ENCODE peak calls at places on chromosome 10, in eight cellular contexts. F is lower lobe of right lung; M is CD8-positive, alpha-beta memory T cell; A is colonic mucosa; B is lung; K is CD4-positive, CD25-positive, alpha-beta regulatory T cell; W is small intestine; D is osteoblast. L is an unnamed sample. For H3K36me3 and H3K4me1, the result is how much of the 10 kb centered on the place peaks cover.

GRCh38 chr10:88408111-88408510 is 175.0 kb downstream of the RNLS start:
- DNase-seq in F (no peak), M (no peak), A (no peak), B (no peak), K (no peak), W (no peak), D (no peak), L (no peak)

GRCh38 chr10:16854623-16855022 is 37.4 kb upstream of the RSU1 start:
- DNase-seq in F (no peak), M (no peak), A (no peak), B (no peak), K (no peak), W (peak), D (no peak), L (no peak)

GRCh38 chr10:97607076-97607635 is 17.6 kb downstream of the C10orf62 start:
- DNase-seq in F (no peak), M (no peak), A (no peak), B (no peak), K (no peak), W (no peak), D (no peak), L (no peak)

GRCh38 chr10:90775351-90776028 is 82.3 kb downstream of the HTR7 start:
- DNase-seq in F (no peak), M (no peak), A (no peak), B (no peak), K (no peak), W (no peak), D (peak), L (no peak)

GRCh38 chr10:33402748-33403147 is 68.3 kb upstream of the NRP1 start:
- DNase-seq in F (no peak), M (no peak), A (no peak), B (no peak), K (no peak), W (no peak), D (no peak), L (no peak)

GRCh38 chr10:30018512-30018911 is 40.9 kb downstream of the JCAD start:
- DNase-seq in F (no peak), M (no peak), A (no peak), B (no peak), K (no peak), W (no peak), D (no peak), L (no peak)

GRCh38 chr10:132118366-132118765 is 52.6 kb downstream of the JAKMIP3 start:
- DNase-seq in F (peak), M (no peak), A (no peak), B (no peak), K (no peak), W (no peak), D (no peak), L (no peak)

GRCh38 chr10:70829543-70829942 is 13.8 kb downstream of the SGPL1 start:
- DNase-seq in F (no peak), M (no peak), A (no peak), B (no peak), K (no peak), W (peak), D (no peak), L (no peak)

GRCh38 chr10:12321641-12322040 is 27.7 kb upstream of the CAMK1D start:
- DNase-seq in F (no peak), M (no peak), A (no peak), B (no peak), K (no peak), W (no peak), D (peak), L (no peak)

GRCh38 chr10:33329178-33329577 is 5.3 kb downstream of the NRP1 start:
- DNase-seq in F (no peak), M (no peak), A (no peak), B (no peak), K (no peak), W (no peak), D (no peak), L (no peak)

GRCh38 chr10:17643339-17643754 is 604 bp upstream of the STAM start:
- DNase-seq in F (peak), M (no peak), A (no peak), B (peak), K (no peak), W (peak), D (peak), L (no peak)

GRCh38 chr10:87925570-87925969 is 62.1 kb downstream of the PTEN start:
- DNase-seq in F (no peak), M (no peak), A (no peak), B (no peak), K (no peak), W (no peak), D (no peak), L (no peak)

GRCh38 chr10:21516270-21517131 is 9.0 kb downstream of the SKIDA1 start:
- DNase-seq in F (peak), M (peak), A (peak), B (peak), K (peak), W (peak), D (peak), L (no peak)

GRCh38 chr10:33163941-33164824 is 170.3 kb downstream of the NRP1 start:
- DNase-seq in F (no peak), M (no peak), A (no peak), B (no peak), K (no peak), W (no peak), D (no peak), L (no peak)

GRCh38 chr10:13614530-13615332 is 28.0 kb downstream of the PRPF18 start:
- DNase-seq in F (no peak), M (no peak), A (no peak), B (no peak), K (no peak), W (no peak), D (peak), L (no peak)

DNA sequence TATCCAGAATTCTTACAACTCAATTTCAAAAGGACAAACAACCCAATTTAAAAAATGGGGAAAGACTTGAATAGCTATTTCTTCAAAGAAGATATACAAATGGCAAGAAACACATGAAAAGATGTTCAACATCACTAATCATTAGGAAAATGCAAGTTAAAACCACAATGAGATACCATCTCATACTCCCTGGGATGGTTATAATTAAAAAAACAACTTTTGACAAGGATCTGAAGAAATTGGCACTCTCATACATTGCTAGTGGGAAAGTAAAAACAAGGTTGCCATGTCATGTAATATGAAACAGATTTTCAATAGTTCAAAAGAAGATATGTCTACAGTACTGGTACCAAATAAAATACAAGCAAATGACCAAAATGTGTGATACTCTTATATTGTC is 9.0 kb downstream of the OAT start:
- DNase-seq in F (no peak), M (no peak), A (no peak), B (no peak), K (no peak), W (no peak), D (no peak), L (no peak)
- H3K36me3 ChIP-seq in F (half or more), M (under half), A (under half), B (under half), K (under half), W (under half), D (half or more), L (under half)

GRCh38 chr10:79126351-79126750 is 57.6 kb downstream of the ZMIZ1 start:
- DNase-seq in F (no peak), M (no peak), A (no peak), B (no peak), K (no peak), W (no peak), D (no peak), L (no peak)
- H3K27ac ChIP-seq in F (peak), M (no peak), A (no peak), B (peak), K (no peak), W (no peak), D (peak), L (no peak)

DNA sequence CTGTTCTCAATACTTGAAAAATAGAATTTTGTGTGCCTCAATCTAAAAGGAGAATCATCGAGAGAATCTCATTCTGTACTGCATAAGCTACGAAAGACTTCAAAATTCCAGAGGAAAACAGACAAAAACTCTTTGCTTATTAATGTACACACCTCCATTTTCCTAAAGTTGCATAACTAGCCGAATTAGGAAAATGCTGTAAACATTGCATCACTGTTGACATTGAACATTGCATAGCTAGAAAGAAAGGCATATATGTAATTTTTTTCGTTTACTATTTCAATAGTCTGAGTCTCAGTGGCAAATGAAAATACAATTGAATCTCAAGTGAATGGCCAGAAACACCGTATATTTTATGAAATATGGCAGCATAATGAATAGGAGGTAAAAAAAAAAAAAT is 196.6 kb downstream of the VTI1A start:
- DNase-seq in F (no peak), M (no peak), A (no peak), B (no peak), K (no peak), W (no peak), D (no peak), L (no peak)
- H3K4me1 ChIP-seq in F (under half), M (under half), A (under half), B (under half), K (under half), W (under half), D (under half), L (under half)

DNA sequence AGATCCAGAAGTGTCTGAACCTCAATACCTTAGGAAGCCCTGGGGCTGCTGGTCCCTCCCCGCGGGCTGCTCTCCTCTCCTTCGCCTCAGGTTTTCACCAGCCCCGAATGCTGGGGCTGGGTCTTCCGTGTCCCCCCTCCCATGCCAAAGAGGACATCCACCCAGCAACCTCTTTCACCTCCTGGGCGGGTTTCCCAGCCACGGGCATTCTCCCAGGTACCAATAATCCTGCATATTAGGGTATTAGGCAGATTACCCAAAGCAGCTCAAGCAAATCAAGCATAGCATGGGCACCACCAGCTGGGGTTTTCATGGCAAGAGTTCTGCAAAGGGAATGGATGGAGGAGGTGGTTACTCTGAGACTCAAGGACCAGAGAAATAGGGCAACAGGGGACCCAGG is 224.4 kb downstream of the KCNMA1 start:
- DNase-seq in F (no peak), M (no peak), A (no peak), B (no peak), K (no peak), W (no peak), D (no peak), L (no peak)
- H3K36me3 ChIP-seq in F (under half), M (under half), A (under half), B (under half), K (under half), W (under half), D (under half), L (under half)

GRCh38 chr10:103881420-103882284 is 26.3 kb upstream of the SH3PXD2A start:
- DNase-seq in F (no peak), M (no peak), A (no peak), B (no peak), K (no peak), W (no peak), D (no peak), L (no peak)
- H3K27ac ChIP-seq in F (no peak), M (no peak), A (no peak), B (peak), K (no peak), W (no peak), D (no peak), L (no peak)

GRCh38 chr10:114732931-114733330 is 74.9 kb upstream of the ABLIM1 start:
- DNase-seq in F (no peak), M (no peak), A (no peak), B (no peak), K (no peak), W (peak), D (no peak), L (no peak)

GRCh38 chr10:114726820-114727271 is 68.8 kb upstream of the ABLIM1 start:
- DNase-seq in F (no peak), M (no peak), A (no peak), B (no peak), K (no peak), W (no peak), D (no peak), L (no peak)

GRCh38 chr10:114728325-114728724 is 70.2 kb upstream of the ABLIM1 start:
- DNase-seq in F (no peak), M (no peak), A (no peak), B (no peak), K (no peak), W (no peak), D (no peak), L (no peak)

GRCh38 chr10:114729103-114729659 is 71.1 kb upstream of the ABLIM1 start:
- DNase-seq in F (no peak), M (no peak), A (no peak), B (no peak), K (no peak), W (no peak), D (no peak), L (no peak)

DNA sequence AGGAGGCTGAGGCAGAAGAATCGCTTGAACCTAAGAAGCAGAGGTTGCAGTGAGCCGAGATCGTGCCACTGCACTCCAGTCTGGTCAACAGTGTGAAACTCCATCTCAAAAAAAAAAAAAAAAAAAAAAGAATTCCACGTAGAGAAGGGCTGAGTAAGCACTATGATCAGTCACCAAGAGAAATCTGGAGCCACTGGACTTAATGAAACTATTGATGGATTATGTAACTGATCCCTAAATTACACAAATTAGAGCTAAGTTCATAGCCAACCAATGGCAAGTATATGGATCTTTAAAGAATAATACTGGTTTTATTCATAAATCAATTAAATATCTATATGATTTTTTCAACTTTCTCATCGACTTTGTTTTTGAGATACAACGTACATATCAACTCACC is 72.2 kb upstream of the ABLIM1 start:
- DNase-seq in F (no peak), M (no peak), A (no peak), B (no peak), K (no peak), W (no peak), D (no peak), L (no peak)
- H3K4me1 ChIP-seq in F (under half), M (under half), A (under half), B (under half), K (under half), W (under half), D (under half), L (under half)

DNA sequence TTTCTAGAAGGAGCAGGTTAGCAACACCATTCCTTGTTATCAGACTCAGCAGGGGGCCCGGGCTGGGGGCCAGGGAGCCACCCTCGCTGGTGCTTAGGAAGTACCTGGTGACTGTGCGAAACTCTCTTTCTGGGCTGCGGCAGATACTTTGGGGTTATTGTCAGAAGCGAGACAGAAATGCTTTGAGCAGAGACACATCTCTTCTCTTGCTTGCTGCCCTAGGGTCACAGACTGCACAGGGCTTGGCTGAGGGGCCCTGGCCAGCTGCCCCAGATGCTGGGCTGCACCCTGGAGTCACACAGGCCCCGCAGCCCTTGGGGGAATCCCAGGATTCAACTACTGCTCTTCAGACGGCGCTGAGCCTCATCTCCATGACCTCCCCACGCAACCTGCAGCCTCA is 91.9 kb downstream of the WDFY4 start:
- DNase-seq in F (no peak), M (no peak), A (no peak), B (no peak), K (no peak), W (no peak), D (no peak), L (no peak)
- H3K36me3 ChIP-seq in F (under half), M (under half), A (under half), B (under half), K (under half), W (under half), D (under half), L (under half)

DNA sequence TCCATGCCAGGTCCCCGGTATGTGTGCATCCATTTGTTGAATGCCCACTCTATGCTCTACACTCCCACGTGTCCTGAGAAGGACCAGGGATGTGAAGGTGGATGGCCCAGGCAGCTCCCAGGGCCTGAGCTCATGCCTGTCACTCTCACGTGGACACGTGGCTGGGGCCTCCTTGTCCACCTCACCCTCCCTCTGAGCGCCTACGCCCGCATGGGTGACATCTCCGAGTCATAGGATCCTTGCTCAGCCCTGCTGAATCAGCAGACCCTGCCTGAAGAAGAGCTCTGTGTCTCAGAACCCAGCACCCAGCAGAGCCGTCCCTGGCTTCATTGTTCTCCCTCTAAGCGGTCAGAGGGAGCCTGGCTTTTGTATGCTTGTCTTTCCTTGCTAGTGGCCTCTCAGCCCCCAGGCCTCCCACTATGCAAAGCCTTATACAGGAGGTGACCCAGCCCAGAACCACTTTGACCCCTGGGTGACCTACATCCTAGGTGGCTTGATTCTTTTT is 107.9 kb upstream of the PPIF start:
- DNase-seq in F (peak), M (no peak), A (peak), B (no peak), K (no peak), W (no peak), D (peak), L (no peak)
- H3K27ac ChIP-seq in F (peak), M (peak), A (peak), B (no peak), K (no peak), W (no peak), D (peak), L (no peak)

GRCh38 chr10:113854757-113855626 is 531 bp downstream of the NHLRC2 start:
- DNase-seq in F (peak), M (peak), A (peak), B (peak), K (peak), W (peak), D (peak), L (peak)
- H3K4me1 ChIP-seq in F (half or more), M (under half), A (under half), B (under half), K (half or more), W (under half), D (under half), L (under half)

L was measured in effector memory CD4-positive, alpha-beta T cell.